ENCODE peak calls at places on chromosomes 16 and 17, in five cellular contexts. One of them, this sample, is unnamed.

GRCh38 chr17:7213895-7214299 is 5.7 kb downstream of the DLG4 start:
- DNase-seq in heart right ventricle: no peak
- DNase-seq in HT-29: peak
- DNase-seq in NCI-H524: peak
- DNase-seq in IMR-90: peak
- DNase-seq in this sample: peak

GRCh38 chr17:21318439-21318838 is 33.9 kb downstream of the MAP2K3 start:
- DNase-seq in heart right ventricle: no peak
- DNase-seq in HT-29: no peak
- DNase-seq in NCI-H524: no peak
- DNase-seq in IMR-90: no peak
- DNase-seq in this sample: no peak

GRCh38 chr16:73329363-73330306 is 281.7 kb upstream of the ZFHX3 start:
- DNase-seq in heart right ventricle: no peak
- DNase-seq in HT-29: peak
- DNase-seq in NCI-H524: peak
- DNase-seq in IMR-90: no peak
- DNase-seq in this sample: no peak

GRCh38 chr17:14715531-14715930 is 414.6 kb downstream of the HS3ST3B1 start:
- DNase-seq in heart right ventricle: no peak
- DNase-seq in HT-29: no peak
- DNase-seq in NCI-H524: no peak
- DNase-seq in IMR-90: no peak
- DNase-seq in this sample: no peak

GRCh38 chr17:21452377-21453143 is 76.4 kb downstream of the KCNJ12 start:
- DNase-seq in heart right ventricle: peak
- DNase-seq in HT-29: no peak
- DNase-seq in NCI-H524: peak
- DNase-seq in IMR-90: peak
- DNase-seq in this sample: peak

GRCh38 chr16:57194512-57194911 is 8.4 kb downstream of the RSPRY1 start:
- DNase-seq in heart right ventricle: no peak
- DNase-seq in HT-29: peak
- DNase-seq in NCI-H524: no peak
- DNase-seq in IMR-90: peak
- DNase-seq in this sample: peak

GRCh38 chr17:21816592-21817567 is 124.6 kb downstream of the KCNJ18 start:
- DNase-seq in heart right ventricle: no peak
- DNase-seq in HT-29: no peak
- DNase-seq in NCI-H524: no peak
- DNase-seq in IMR-90: no peak
- DNase-seq in this sample: no peak

GRCh38 chr16:25699069-25699468 is 7.3 kb downstream of the HS3ST4 start:
- DNase-seq in heart right ventricle: no peak
- DNase-seq in HT-29: no peak
- DNase-seq in NCI-H524: no peak
- DNase-seq in IMR-90: no peak
- DNase-seq in this sample: no peak

GRCh38 chr17:7673239-7673638 is 14.1 kb downstream of the TP53 start:
- DNase-seq in heart right ventricle: no peak
- DNase-seq in HT-29: peak
- DNase-seq in NCI-H524: no peak
- DNase-seq in IMR-90: no peak
- DNase-seq in this sample: no peak

GRCh38 chr16:3754304-3754703 is 37.0 kb upstream of the TRAP1 start:
- DNase-seq in heart right ventricle: no peak
- DNase-seq in HT-29: no peak
- DNase-seq in NCI-H524: no peak
- DNase-seq in IMR-90: peak
- DNase-seq in this sample: no peak

GRCh38 chr16:74447578-74447977 is 26.3 kb upstream of the CLEC18B start:
- DNase-seq in heart right ventricle: peak
- DNase-seq in HT-29: no peak
- DNase-seq in NCI-H524: no peak
- DNase-seq in IMR-90: no peak
- DNase-seq in this sample: no peak

GRCh38 chr17:74008196-74008595 is 195.3 kb upstream of the RPL38 start:
- DNase-seq in heart right ventricle: no peak
- DNase-seq in HT-29: peak
- DNase-seq in NCI-H524: no peak
- DNase-seq in IMR-90: no peak
- DNase-seq in this sample: peak

GRCh38 chr17:31631759-31632158 is 227.3 kb downstream of the COPRS start:
- DNase-seq in heart right ventricle: no peak
- DNase-seq in HT-29: no peak
- DNase-seq in NCI-H524: no peak
- DNase-seq in IMR-90: no peak
- DNase-seq in this sample: no peak

GRCh38 chr16:1645914-1646525 is 32.1 kb upstream of the JPT2 start:
- DNase-seq in heart right ventricle: no peak
- DNase-seq in HT-29: peak
- DNase-seq in NCI-H524: no peak
- DNase-seq in IMR-90: peak
- DNase-seq in this sample: no peak

GRCh38 chr16:68646948-68647659 is 2.0 kb downstream of the CDH3 start:
- DNase-seq in heart right ventricle: no peak
- DNase-seq in HT-29: no peak
- DNase-seq in NCI-H524: no peak
- DNase-seq in IMR-90: no peak
- DNase-seq in this sample: no peak

GRCh38 chr17:42537826-42538451 is 1.9 kb downstream of the NAGLU start:
- DNase-seq in heart right ventricle: no peak
- DNase-seq in HT-29: no peak
- DNase-seq in NCI-H524: peak
- DNase-seq in IMR-90: no peak
- DNase-seq in this sample: no peak

GRCh38 chr17:73566905-73567782 is 77.1 kb downstream of the SDK2 start:
- DNase-seq in heart right ventricle: no peak
- DNase-seq in HT-29: no peak
- DNase-seq in NCI-H524: no peak
- DNase-seq in IMR-90: no peak
- DNase-seq in this sample: no peak

GRCh38 chr17:72426948-72427760 is 306.3 kb downstream of the SOX9 start:
- DNase-seq in heart right ventricle: no peak
- DNase-seq in HT-29: peak
- DNase-seq in NCI-H524: no peak
- DNase-seq in IMR-90: no peak
- DNase-seq in this sample: no peak

GRCh38 chr17:45873728-45874127 is 20.6 kb upstream of the MAPT start:
- DNase-seq in heart right ventricle: no peak
- DNase-seq in HT-29: no peak
- DNase-seq in NCI-H524: no peak
- DNase-seq in IMR-90: no peak
- DNase-seq in this sample: no peak

GRCh38 chr16:19094542-19095365 is 19.0 kb upstream of the ITPRIPL2 start:
- DNase-seq in heart right ventricle: no peak
- DNase-seq in HT-29: peak
- DNase-seq in NCI-H524: no peak
- DNase-seq in IMR-90: no peak
- DNase-seq in this sample: peak

GRCh38 chr17:74417178-74418045 is 14.5 kb upstream of the GPRC5C start:
- DNase-seq in heart right ventricle: no peak
- DNase-seq in HT-29: peak
- DNase-seq in NCI-H524: peak
- DNase-seq in IMR-90: no peak
- DNase-seq in this sample: peak

GRCh38 chr16:84234656-84235285 is 5.0 kb downstream of the KCNG4 start:
- DNase-seq in heart right ventricle: no peak
- DNase-seq in HT-29: no peak
- DNase-seq in NCI-H524: no peak
- DNase-seq in IMR-90: no peak
- DNase-seq in this sample: no peak

GRCh38 chr17:6608321-6608720 is 32.2 kb downstream of the KIAA0753 start:
- DNase-seq in heart right ventricle: no peak
- DNase-seq in HT-29: no peak
- DNase-seq in NCI-H524: no peak
- DNase-seq in IMR-90: peak
- DNase-seq in this sample: peak

GRCh38 chr16:4831616-4832015 is 15.5 kb downstream of the GLYR1 start:
- DNase-seq in heart right ventricle: no peak
- DNase-seq in HT-29: no peak
- DNase-seq in NCI-H524: no peak
- DNase-seq in IMR-90: no peak
- DNase-seq in this sample: no peak

GRCh38 chr16:3858809-3859208 is 21.7 kb downstream of the CREBBP start:
- DNase-seq in heart right ventricle: no peak
- DNase-seq in HT-29: no peak
- DNase-seq in NCI-H524: no peak
- DNase-seq in IMR-90: no peak
- DNase-seq in this sample: no peak

GRCh38 chr17:75749545-75750389 is 15.2 kb downstream of the GALK1 start:
- DNase-seq in heart right ventricle: peak
- DNase-seq in HT-29: peak
- DNase-seq in NCI-H524: peak
- DNase-seq in IMR-90: peak
- DNase-seq in this sample: no peak

GRCh38 chr16:4309833-4310266 is 6.0 kb upstream of the GLIS2 start:
- DNase-seq in heart right ventricle: peak
- DNase-seq in HT-29: peak
- DNase-seq in NCI-H524: no peak
- DNase-seq in IMR-90: peak
- DNase-seq in this sample: peak

GRCh38 chr16:53089434-53090270 is 34.9 kb downstream of the CHD9 start:
- DNase-seq in heart right ventricle: no peak
- DNase-seq in HT-29: no peak
- DNase-seq in NCI-H524: no peak
- DNase-seq in IMR-90: no peak
- DNase-seq in this sample: no peak

GRCh38 chr17:76726766-76727718 is at the start of gene METTL23:
- DNase-seq in heart right ventricle: peak
- DNase-seq in HT-29: peak
- DNase-seq in NCI-H524: peak
- DNase-seq in IMR-90: peak
- DNase-seq in this sample: no peak

GRCh38 chr17:70613681-70614080 is 444.3 kb downstream of the KCNJ2 start:
- DNase-seq in heart right ventricle: no peak
- DNase-seq in HT-29: no peak
- DNase-seq in NCI-H524: no peak
- DNase-seq in IMR-90: no peak
- DNase-seq in this sample: no peak

GRCh38 chr16:81374514-81374913 is 59.8 kb downstream of the GAN start:
- DNase-seq in heart right ventricle: no peak
- DNase-seq in HT-29: no peak
- DNase-seq in NCI-H524: no peak
- DNase-seq in IMR-90: no peak
- DNase-seq in this sample: no peak

GRCh38 chr17:19867094-19867653 is 562 bp downstream of the ULK2 start:
- DNase-seq in heart right ventricle: peak
- DNase-seq in HT-29: peak
- DNase-seq in NCI-H524: peak
- DNase-seq in IMR-90: peak
- DNase-seq in this sample: peak

GRCh38 chr17:72916991-72917390 is 175.5 kb downstream of the SLC39A11 start:
- DNase-seq in heart right ventricle: no peak
- DNase-seq in HT-29: no peak
- DNase-seq in NCI-H524: no peak
- DNase-seq in IMR-90: peak
- DNase-seq in this sample: no peak

This sample was measured in HCT116.